ENCODE peak calls at places on chromosome 21, in five cellular contexts. U is GM23338, Q is adrenal gland, Y is colonic mucosa, A is GM10248. D is an unnamed sample.
A peak's percentile ranks its signal among the peaks of the same experiment; 100 is the strongest.

GRCh38 chr21:43989401-43989800 is 22.7 kb upstream of the TRAPPC10 start:
- DNase-seq in Y (no peak), Q (no peak), U (no peak), A (no peak), D (no peak)

GRCh38 chr21:43591468-43592050 is 67.7 kb downstream of the HSF2BP start:
- DNase-seq in Q (no peak), Y (no peak), A (no peak), U (no peak), D (no peak)

GRCh38 chr21:38806153-38806941 is 618 bp downstream of the ETS2 start:
- DNase-seq in Q (peak; percentile 55), Y (peak; percentile 45), A (peak; percentile 38), U (peak; percentile 54), D (peak; percentile 64)

GRCh38 chr21:40667964-40668363 is 179.0 kb downstream of the DSCAM start:
- DNase-seq in A (no peak), U (no peak), Q (no peak), Y (no peak), D (no peak)

GRCh38 chr21:37848721-37849490 is 67.4 kb downstream of the KCNJ6 start:
- DNase-seq in A (no peak), U (no peak), Q (no peak), Y (no peak), D (no peak)

GRCh38 chr21:46619846-46620245 is 15.0 kb upstream of the S100B start:
- DNase-seq in Y (no peak), A (no peak), Q (no peak), U (no peak), D (peak; percentile 56)

GRCh38 chr21:27813750-27814149 is 846.9 kb upstream of the ADAMTS5 start:
- DNase-seq in U (peak; percentile 8), A (no peak), Q (no peak), Y (peak; percentile 22), D (no peak)

GRCh38 chr21:26965567-26966359 is 1.1 kb downstream of the ADAMTS5 start:
- DNase-seq in U (peak; percentile 89), A (peak; percentile 11), Y (peak; percentile 19), Q (peak; percentile 18), D (peak; percentile 1)

GRCh38 chr21:16116067-16116466 is 386.3 kb downstream of the USP25 start:
- DNase-seq in Q (no peak), U (no peak), A (no peak), Y (no peak), D (no peak)

GRCh38 chr21:39966786-39967185 is 99.5 kb downstream of the PCP4 start:
- DNase-seq in Y (no peak), A (no peak), Q (no peak), U (no peak), D (no peak)

GRCh38 chr21:31173881-31174555 is 135.7 kb upstream of the KRTAP19-8 start:
- DNase-seq in Q (peak; percentile 47), U (no peak), A (no peak), Y (no peak), D (no peak)

GRCh38 chr21:39452207-39452964 is 616 bp downstream of the SH3BGR start:
- DNase-seq in Q (no peak), U (no peak), Y (no peak), A (no peak), D (no peak)

GRCh38 chr21:45050361-45050785 is 24.0 kb upstream of the ADARB1 start:
- DNase-seq in Q (no peak), Y (no peak), A (no peak), U (no peak), D (no peak)

GRCh38 chr21:19123525-19123924 is 719.9 kb upstream of the TMPRSS15 start:
- DNase-seq in Y (no peak), Q (no peak), A (no peak), U (peak; percentile 28), D (no peak)

GRCh38 chr21:18801468-18801867 is 397.9 kb upstream of the TMPRSS15 start:
- DNase-seq in U (peak; percentile 48), Q (no peak), A (no peak), Y (no peak), D (no peak)

GRCh38 chr21:40141621-40142020 is 274.4 kb downstream of the PCP4 start:
- DNase-seq in A (no peak), Q (no peak), Y (no peak), U (no peak), D (no peak)

GRCh38 chr21:36719614-36720013 is 20.7 kb downstream of the SIM2 start:
- DNase-seq in U (no peak), A (no peak), Q (no peak), Y (peak; percentile 94), D (no peak)

GRCh38 chr21:38346286-38346685 is 89.5 kb downstream of the KCNJ15 start:
- DNase-seq in Q (no peak), Y (no peak), U (no peak), A (no peak), D (no peak)

GRCh38 chr21:31326478-31327247 is 17.4 kb downstream of the TIAM1 start:
- DNase-seq in A (peak; percentile 69), U (no peak), Q (no peak), Y (no peak), D (peak; percentile 82)

GRCh38 chr21:37155216-37155615 is 82.2 kb downstream of the TTC3 start:
- DNase-seq in A (no peak), Y (no peak), U (peak; percentile 51), Q (no peak), D (no peak)

GRCh38 chr21:36347278-36347961 is 27.4 kb downstream of the MORC3 start:
- DNase-seq in Y (no peak), A (no peak), U (no peak), Q (no peak), D (no peak)

GRCh38 chr21:42939581-42940413 is 14.4 kb upstream of the ERVH48-1 start:
- DNase-seq in Y (peak; percentile 67), A (no peak), Q (peak; percentile 80), U (no peak), D (no peak)

GRCh38 chr21:16085436-16085835 is 355.7 kb downstream of the USP25 start:
- DNase-seq in U (no peak), A (no peak), Q (no peak), Y (no peak), D (no peak)

GRCh38 chr21:45980271-45980670 is 1.3 kb upstream of the COL6A1 start:
- DNase-seq in Q (no peak), U (no peak), Y (no peak), A (no peak), D (no peak)

GRCh38 chr21:28069446-28069845 is 923.2 kb downstream of the LTN1 start:
- DNase-seq in U (peak; percentile 66), Q (no peak), A (no peak), Y (no peak), D (no peak)

GRCh38 chr21:28018741-28019669 is 973.7 kb downstream of the LTN1 start:
- DNase-seq in Q (no peak), A (no peak), U (peak; percentile 5), Y (no peak), D (no peak)

GRCh38 chr21:41852151-41852928 is 26.8 kb downstream of the PRDM15 start:
- DNase-seq in Y (no peak), U (no peak), Q (no peak), A (no peak), D (no peak)

GRCh38 chr21:44931501-44932365 is 8.1 kb upstream of the SLX9 start:
- DNase-seq in U (no peak), Q (no peak), A (no peak), Y (no peak), D (no peak)

GRCh38 chr21:38645282-38645681 is 147.0 kb upstream of the ERG start:
- DNase-seq in A (no peak), Q (no peak), Y (no peak), U (no peak), D (no peak)

GRCh38 chr21:41289431-41289830 is 27.2 kb upstream of the FAM3B start:
- DNase-seq in A (no peak), U (peak; percentile 63), Q (no peak), Y (no peak), D (no peak)

GRCh38 chr21:42650033-42650370 is 3.4 kb upstream of the PDE9A start:
- DNase-seq in Q (no peak), A (no peak), Y (no peak), U (no peak), D (no peak)

GRCh38 chr21:14547834-14548513 is 1.9 kb upstream of the SAMSN1 start:
- DNase-seq in U (no peak), Q (no peak), A (no peak), Y (no peak), D (no peak)

GRCh38 chr21:14548751-14549150 is 2.6 kb upstream of the SAMSN1 start:
- DNase-seq in U (no peak), A (no peak), Q (no peak), Y (no peak), D (no peak)

GRCh38 chr21:14542638-14543037 is 3.5 kb downstream of the SAMSN1 start:
- DNase-seq in Y (no peak), U (no peak), Q (no peak), A (no peak), D (no peak)

GRCh38 chr21:14543983-14544382 is 2.1 kb downstream of the SAMSN1 start:
- DNase-seq in Q (no peak), U (no peak), Y (no peak), A (no peak), D (no peak)

GRCh38 chr21:14545906-14546480 is at the start of gene SAMSN1:
- DNase-seq in Y (no peak), U (no peak), A (peak; percentile 45), Q (no peak), D (peak; percentile 86)
- TF ChIP-seq CTCF in Y (no peak), U (no peak), A (no peak), Q (no peak), D (no peak)

GRCh38 chr21:25885405-25885804 is 150.6 kb downstream of the GABPA start:
- DNase-seq in Y (no peak), Q (no peak), U (no peak), A (no peak), D (no peak)
- TF ChIP-seq CTCF in Y (no peak), Q (no peak), U (no peak), A (no peak), D (no peak)

DNA sequence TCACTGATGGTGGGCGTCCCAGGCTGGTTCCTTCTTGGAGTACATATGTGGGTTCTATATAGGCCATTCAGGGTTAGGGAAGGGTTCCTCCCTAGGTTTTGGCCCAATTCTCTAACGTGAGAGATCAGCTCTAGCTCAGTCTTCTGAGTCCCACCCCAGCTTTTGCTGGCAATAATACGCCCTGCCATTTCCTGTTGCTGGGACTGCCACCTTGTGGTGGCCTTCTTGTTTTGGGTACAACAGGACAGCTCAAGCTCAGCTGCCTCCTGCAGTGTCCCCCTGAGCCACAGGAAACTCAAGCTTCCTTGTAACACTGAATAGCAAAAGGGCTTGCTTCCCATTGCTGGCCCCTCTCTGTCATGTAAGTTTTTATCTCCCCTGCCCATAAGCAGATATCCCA is 77.8 kb downstream of the BACH1 start:
- DNase-seq in U (peak; percentile 80), Q (no peak), A (peak; percentile 58), Y (peak; percentile 52), D (peak; percentile 77)
- TF ChIP-seq CTCF in U (peak; percentile 64), Q (peak; percentile 23), A (peak; percentile 54), Y (peak; percentile 29), D (peak; percentile 52)

GRCh38 chr21:29673096-29673610 is 266.6 kb downstream of the GRIK1 start:
- DNase-seq in Y (no peak), Q (no peak), U (no peak), A (no peak), D (no peak)

GRCh38 chr21:29674343-29674742 is 265.5 kb downstream of the GRIK1 start:
- DNase-seq in Q (no peak), A (no peak), U (no peak), Y (no peak), D (peak; percentile 2)

GRCh38 chr21:29670228-29670627 is 269.6 kb downstream of the GRIK1 start:
- DNase-seq in Q (no peak), U (no peak), A (no peak), Y (no peak), D (no peak)

GRCh38 chr21:29669416-29669815 is 270.4 kb downstream of the GRIK1 start:
- DNase-seq in U (no peak), Q (no peak), Y (no peak), A (no peak), D (peak; percentile 3)

GRCh38 chr21:29671728-29672127 is 268.1 kb downstream of the GRIK1 start:
- DNase-seq in Y (no peak), U (peak; percentile 19), A (no peak), Q (no peak), D (no peak)
- TF ChIP-seq CTCF in Y (no peak), U (peak; percentile 47), A (no peak), Q (no peak), D (peak; percentile 12)